ENCODE peak calls at places on chromosomes 5 and 9, in six cellular contexts. K, G, H, R, S and J are unnamed samples.

GRCh38 chr9:135887585-135888050 is 19.7 kb downstream of the CAMSAP1 start:
- ATAC-seq in K (peak; percentile 31), G (no peak), H (no peak), R (no peak), S (no peak), J (no peak)

GRCh38 chr5:155480731-155481131 is 467.2 kb downstream of the KIF4B start:
- ATAC-seq in K (peak; percentile 97), G (no peak), H (no peak), R (no peak), S (no peak), J (no peak)

GRCh38 chr9:107894572-107895261 is 405.1 kb upstream of the KLF4 start:
- ATAC-seq in K (no peak), G (no peak), H (no peak), R (no peak), S (no peak), J (peak; percentile 89)

GRCh38 chr5:35862126-35862525 is 5.4 kb downstream of the IL7R start:
- ATAC-seq in K (no peak), G (no peak), H (no peak), R (no peak), S (no peak), J (no peak)

GRCh38 chr9:33153666-33154065 is 13.5 kb downstream of the B4GALT1 start:
- ATAC-seq in K (no peak), G (no peak), H (no peak), R (no peak), S (no peak), J (no peak)

GRCh38 chr9:134585746-134586706 is 55.6 kb upstream of the COL5A1 start:
- ATAC-seq in K (no peak), G (no peak), H (peak; percentile 94), R (no peak), S (peak; percentile 97), J (no peak)

GRCh38 chr5:159784993-159785392 is 131.3 kb upstream of the ADRA1B start:
- ATAC-seq in K (no peak), G (no peak), H (no peak), R (no peak), S (no peak), J (no peak)

GRCh38 chr5:127163750-127164149 is 90.4 kb upstream of the C5orf63 start:
- ATAC-seq in K (no peak), G (no peak), H (no peak), R (no peak), S (no peak), J (no peak)

GRCh38 chr9:76603448-76603895 is 144.5 kb downstream of the GCNT1 start:
- ATAC-seq in K (no peak), G (no peak), H (no peak), R (no peak), S (no peak), J (peak; percentile 69)

GRCh38 chr5:164364237-164364636 is 858.8 kb downstream of the MAT2B start:
- ATAC-seq in K (no peak), G (no peak), H (no peak), R (no peak), S (no peak), J (no peak)

GRCh38 chr5:15993934-15994333 is 185.7 kb downstream of the MARCHF11 start:
- ATAC-seq in K (no peak), G (no peak), H (no peak), R (no peak), S (no peak), J (no peak)

GRCh38 chr5:112552791-112553190 is 133.7 kb upstream of the EPB41L4A start:
- ATAC-seq in K (no peak), G (no peak), H (no peak), R (no peak), S (no peak), J (no peak)

GRCh38 chr5:140951636-140952035 is 14.6 kb upstream of the PCDHAC2 start:
- ATAC-seq in K (no peak), G (no peak), H (no peak), R (no peak), S (no peak), J (no peak)

GRCh38 chr5:171401167-171401947 is 13.7 kb downstream of the NPM1 start:
- ATAC-seq in K (peak; percentile 40), G (no peak), H (no peak), R (peak; percentile 5), S (no peak), J (no peak)

GRCh38 chr5:38648703-38649291 is 92.4 kb upstream of the LIFR start:
- ATAC-seq in K (no peak), G (no peak), H (no peak), R (no peak), S (no peak), J (no peak)

GRCh38 chr9:129177443-129177790 is 644 bp downstream of the IER5L start:
- ATAC-seq in K (no peak), G (no peak), H (no peak), R (no peak), S (no peak), J (no peak)

GRCh38 chr5:133296624-133297023 is 244.8 kb downstream of the HSPA4 start:
- ATAC-seq in K (no peak), G (no peak), H (no peak), R (no peak), S (no peak), J (no peak)

GRCh38 chr5:139636975-139637408 is 11.2 kb upstream of the CXXC5 start:
- ATAC-seq in K (no peak), G (peak; percentile 17), H (no peak), R (peak; percentile 7), S (no peak), J (no peak)

GRCh38 chr9:17597977-17598376 is 19.1 kb downstream of the SH3GL2 start:
- ATAC-seq in K (no peak), G (no peak), H (no peak), R (no peak), S (no peak), J (no peak)

GRCh38 chr5:41763537-41763936 is 106.7 kb downstream of the OXCT1 start:
- ATAC-seq in K (no peak), G (no peak), H (no peak), R (no peak), S (no peak), J (no peak)

GRCh38 chr9:110133608-110134214 is 74.2 kb downstream of the C9orf152 start:
- ATAC-seq in K (no peak), G (no peak), H (peak; percentile 92), R (no peak), S (peak; percentile 84), J (peak; percentile 20)

GRCh38 chr9:86600977-86601376 is 246.8 kb upstream of the TUT7 start:
- ATAC-seq in K (no peak), G (no peak), H (no peak), R (no peak), S (no peak), J (no peak)

GRCh38 chr9:97666907-97667686 is 30.0 kb downstream of the XPA start:
- ATAC-seq in K (no peak), G (no peak), H (no peak), R (no peak), S (no peak), J (no peak)

GRCh38 chr5:113356487-113356886 is 78.3 kb downstream of the TSSK1B start:
- ATAC-seq in K (no peak), G (peak; percentile 81), H (no peak), R (no peak), S (no peak), J (no peak)

GRCh38 chr9:94952553-94953373 is 226.3 kb downstream of the AOPEP start:
- ATAC-seq in K (peak; percentile 32), G (no peak), H (peak; percentile 74), R (no peak), S (no peak), J (peak; percentile 70)

GRCh38 chr5:80116465-80116864 is 81.3 kb downstream of the THBS4 start:
- ATAC-seq in K (no peak), G (no peak), H (no peak), R (peak; percentile 67), S (no peak), J (no peak)

GRCh38 chr9:81455826-81456225 is 233.5 kb downstream of the TLE1 start:
- ATAC-seq in K (no peak), G (no peak), H (no peak), R (no peak), S (no peak), J (no peak)

GRCh38 chr9:72039532-72039931 is 20.9 kb downstream of the C9orf57 start:
- ATAC-seq in K (no peak), G (no peak), H (no peak), R (no peak), S (peak; percentile 5), J (no peak)

GRCh38 chr9:126531591-126531990 is 82.1 kb upstream of the LMX1B start:
- ATAC-seq in K (peak; percentile 39), G (no peak), H (peak; percentile 21), R (no peak), S (no peak), J (no peak)

GRCh38 chr9:89408628-89409101 is 89.2 kb downstream of the SEMA4D start:
- ATAC-seq in K (no peak), G (no peak), H (no peak), R (no peak), S (no peak), J (no peak)

GRCh38 chr9:14278291-14278721 is 35.6 kb downstream of the NFIB start:
- ATAC-seq in K (no peak), G (no peak), H (peak; percentile 70), R (no peak), S (no peak), J (no peak)

GRCh38 chr5:72957337-72957736 is 1.5 kb downstream of the FCHO2 start:
- ATAC-seq in K (no peak), G (no peak), H (no peak), R (no peak), S (no peak), J (no peak)
- H3K4me3 ChIP-seq in K (peak overlapping the region; percentile 86), G (no peak overlapping the region), H (peak overlapping the region; percentile 85), R (peak overlapping the region; percentile 86), S (peak overlapping the region; percentile 94), J (peak overlapping the region; percentile 80)

GRCh38 chr5:75091597-75091996 is 39.2 kb upstream of the GCNT4 start:
- ATAC-seq in K (no peak), G (no peak), H (peak; percentile 62), R (no peak), S (no peak), J (no peak)
- H3K4me3 ChIP-seq in K (no peak overlapping the region), G (no peak overlapping the region), H (no peak overlapping the region), R (no peak overlapping the region), S (no peak overlapping the region), J (no peak overlapping the region)

GRCh38 chr5:42990892-42991291 is 49.2 kb downstream of the ANXA2R start:
- ATAC-seq in K (no peak), G (no peak), H (no peak), R (no peak), S (no peak), J (no peak)
- H3K4me3 ChIP-seq in K (peak overlapping the region; percentile 53), G (no peak overlapping the region), H (no peak overlapping the region), R (no peak overlapping the region), S (no peak overlapping the region), J (peak overlapping the region; percentile 56)

DNA sequence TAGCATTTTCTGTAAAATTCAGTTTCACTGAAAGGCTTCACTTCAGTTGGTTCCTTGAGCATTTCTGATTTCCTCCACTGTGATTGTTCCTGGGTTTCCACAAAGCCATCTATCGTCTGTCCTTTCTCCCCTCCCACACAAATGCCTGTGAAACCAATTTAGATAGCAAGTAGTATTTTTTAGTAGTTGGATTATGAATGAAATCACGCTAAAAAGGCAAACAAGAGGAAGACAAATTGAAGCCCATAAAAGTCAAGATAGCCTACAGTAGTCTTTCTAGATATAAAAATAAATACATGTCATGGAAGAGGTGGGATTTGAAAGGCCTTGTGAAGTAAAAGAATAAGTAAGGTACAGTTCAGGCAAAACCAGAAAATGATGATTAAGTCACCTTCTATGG is 162.8 kb downstream of the ADAMTSL1 start:
- ATAC-seq in K (no peak), G (no peak), H (no peak), R (no peak), S (no peak), J (no peak)
- H3K4me3 ChIP-seq in K (no peak overlapping the region), G (no peak overlapping the region), H (no peak overlapping the region), R (no peak overlapping the region), S (no peak overlapping the region), J (no peak overlapping the region)

GRCh38 chr5:136028782-136029742 is at the start of gene TGFBI:
- ATAC-seq in K (peak; percentile 94), G (peak; percentile 88), H (peak; percentile 81), R (peak; percentile 95), S (peak; percentile 89), J (peak; percentile 86)
- H3K4me3 ChIP-seq in K (peak within 1 kb of the TSS; percentile 66), G (peak within 1 kb of the TSS; percentile 35), H (peak within 1 kb of the TSS; percentile 76), R (peak within 1 kb of the TSS; percentile 80), S (peak within 1 kb of the TSS; percentile 97), J (peak within 1 kb of the TSS; percentile 55)